ENCODE peak calls at places on chromosomes 12 and 14, in four cellular contexts. One of them, this sample, is unnamed. For H3K9me3, the result is how much of the 10 kb centered on the place peaks cover.

GRCh38 chr14:75279739-75280447 is 1.3 kb downstream of the FOS start:
- DNase-seq in uterus: peak
- DNase-seq in endothelial cell of umbilical vein: no peak
- DNase-seq in adrenal gland: peak
- DNase-seq in this sample: no peak

GRCh38 chr12:6554990-6555691 is 701 bp downstream of the IFFO1 start:
- DNase-seq in uterus: no peak
- DNase-seq in endothelial cell of umbilical vein: no peak
- DNase-seq in adrenal gland: no peak
- DNase-seq in this sample: no peak

GRCh38 chr14:76456200-76456599 is 80.3 kb downstream of the ESRRB start:
- DNase-seq in uterus: no peak
- DNase-seq in endothelial cell of umbilical vein: peak
- DNase-seq in adrenal gland: peak
- DNase-seq in this sample: peak

GRCh38 chr14:101054671-101055070 is 151.1 kb upstream of the RTL1 start:
- DNase-seq in uterus: no peak
- DNase-seq in endothelial cell of umbilical vein: no peak
- DNase-seq in adrenal gland: no peak
- DNase-seq in this sample: no peak

GRCh38 chr14:22886500-22887259 is 3.7 kb downstream of the REM2 start:
- DNase-seq in uterus: peak
- DNase-seq in endothelial cell of umbilical vein: peak
- DNase-seq in adrenal gland: peak
- DNase-seq in this sample: peak

GRCh38 chr14:98871796-98872195 is 400.2 kb downstream of the BCL11B start:
- DNase-seq in uterus: no peak
- DNase-seq in endothelial cell of umbilical vein: no peak
- DNase-seq in adrenal gland: peak
- DNase-seq in this sample: no peak

GRCh38 chr12:64029013-64029857 is 184.7 kb downstream of the SRGAP1 start:
- DNase-seq in uterus: peak
- DNase-seq in endothelial cell of umbilical vein: no peak
- DNase-seq in adrenal gland: no peak
- DNase-seq in this sample: no peak

GRCh38 chr14:33307691-33308369 is 369.2 kb downstream of the NPAS3 start:
- DNase-seq in uterus: peak
- DNase-seq in endothelial cell of umbilical vein: peak
- DNase-seq in adrenal gland: peak
- DNase-seq in this sample: peak

GRCh38 chr12:62799766-62800406 is 135.1 kb downstream of the PPM1H start:
- DNase-seq in uterus: no peak
- DNase-seq in endothelial cell of umbilical vein: no peak
- DNase-seq in adrenal gland: no peak
- DNase-seq in this sample: no peak

GRCh38 chr12:70576341-70577282 is 60.6 kb downstream of the PTPRB start:
- DNase-seq in uterus: no peak
- DNase-seq in endothelial cell of umbilical vein: peak
- DNase-seq in adrenal gland: no peak
- DNase-seq in this sample: no peak

GRCh38 chr12:47837190-47838171 is 17.8 kb upstream of the HDAC7 start:
- DNase-seq in uterus: peak
- DNase-seq in endothelial cell of umbilical vein: peak
- DNase-seq in adrenal gland: peak
- DNase-seq in this sample: peak

GRCh38 chr12:6229224-6229748 is 29.1 kb downstream of the CD9 start:
- DNase-seq in uterus: peak
- DNase-seq in endothelial cell of umbilical vein: no peak
- DNase-seq in adrenal gland: no peak
- DNase-seq in this sample: no peak

GRCh38 chr12:94320109-94320508 is 139.6 kb downstream of the CEP83 start:
- DNase-seq in uterus: no peak
- DNase-seq in endothelial cell of umbilical vein: no peak
- DNase-seq in adrenal gland: no peak
- DNase-seq in this sample: no peak

GRCh38 chr12:39619660-39620433 is at the start of gene ABCD2:
- DNase-seq in uterus: peak
- DNase-seq in endothelial cell of umbilical vein: peak
- DNase-seq in adrenal gland: peak
- DNase-seq in this sample: peak

GRCh38 chr12:124862768-124863408 is 776 bp downstream of the SCARB1 start:
- DNase-seq in uterus: peak
- DNase-seq in endothelial cell of umbilical vein: peak
- DNase-seq in adrenal gland: no peak
- DNase-seq in this sample: peak

GRCh38 chr14:105173901-105174894 is 5.6 kb upstream of the JAG2 start:
- DNase-seq in uterus: no peak
- DNase-seq in endothelial cell of umbilical vein: peak
- DNase-seq in adrenal gland: no peak
- DNase-seq in this sample: no peak

GRCh38 chr12:56599797-56600196 is 30.3 kb downstream of the BAZ2A start:
- DNase-seq in uterus: no peak
- DNase-seq in endothelial cell of umbilical vein: no peak
- DNase-seq in adrenal gland: no peak
- DNase-seq in this sample: no peak

GRCh38 chr14:93959239-93960107 is 16.9 kb downstream of the ASB2 start:
- DNase-seq in uterus: peak
- DNase-seq in endothelial cell of umbilical vein: peak
- DNase-seq in adrenal gland: peak
- DNase-seq in this sample: peak

GRCh38 chr14:51869426-51870113 is 9.2 kb downstream of the GNG2 start:
- DNase-seq in uterus: no peak
- DNase-seq in endothelial cell of umbilical vein: no peak
- DNase-seq in adrenal gland: no peak
- DNase-seq in this sample: no peak

GRCh38 chr14:46405095-46405494 is 246.5 kb downstream of the RPL10L start:
- DNase-seq in uterus: no peak
- DNase-seq in endothelial cell of umbilical vein: no peak
- DNase-seq in adrenal gland: no peak
- DNase-seq in this sample: no peak

DNA sequence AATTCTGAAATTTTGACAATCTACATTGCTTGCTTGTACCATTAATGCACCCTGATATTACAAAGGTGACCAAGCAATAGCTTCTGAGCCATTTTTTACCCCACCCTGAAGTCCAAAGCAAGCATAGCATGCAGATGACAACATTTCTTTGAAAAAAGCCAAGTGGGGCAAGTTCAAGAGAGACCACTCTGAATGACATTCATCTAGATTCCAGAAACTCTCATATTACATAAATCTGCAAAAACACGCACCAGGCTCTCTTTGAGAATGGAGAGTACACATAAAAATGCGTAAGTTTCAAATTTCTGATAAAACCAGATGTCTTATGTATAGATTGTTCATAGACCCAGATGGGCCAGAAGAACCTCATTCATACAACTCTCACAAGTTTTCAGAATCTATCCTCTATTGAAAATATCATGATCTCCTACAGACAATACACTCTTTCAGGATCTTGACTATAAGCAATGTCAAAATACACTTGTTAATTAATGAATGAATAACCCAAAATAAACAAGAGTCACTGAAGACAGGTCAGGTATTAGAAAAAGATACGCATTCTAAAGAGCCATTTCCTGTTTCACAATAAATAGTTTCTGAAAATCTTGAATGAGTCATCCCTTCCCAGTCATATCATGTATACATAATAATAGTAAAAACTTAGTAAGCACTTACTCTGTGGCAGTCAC is 72.2 kb downstream of the PPP2R5E start:
- DNase-seq in uterus: no peak
- DNase-seq in endothelial cell of umbilical vein: peak
- DNase-seq in adrenal gland: no peak
- DNase-seq in this sample: no peak
- H3K4me3 ChIP-seq in uterus: no peak
- H3K4me3 ChIP-seq in endothelial cell of umbilical vein: no peak
- H3K4me3 ChIP-seq in adrenal gland: no peak
- H3K4me3 ChIP-seq in this sample: no peak

DNA sequence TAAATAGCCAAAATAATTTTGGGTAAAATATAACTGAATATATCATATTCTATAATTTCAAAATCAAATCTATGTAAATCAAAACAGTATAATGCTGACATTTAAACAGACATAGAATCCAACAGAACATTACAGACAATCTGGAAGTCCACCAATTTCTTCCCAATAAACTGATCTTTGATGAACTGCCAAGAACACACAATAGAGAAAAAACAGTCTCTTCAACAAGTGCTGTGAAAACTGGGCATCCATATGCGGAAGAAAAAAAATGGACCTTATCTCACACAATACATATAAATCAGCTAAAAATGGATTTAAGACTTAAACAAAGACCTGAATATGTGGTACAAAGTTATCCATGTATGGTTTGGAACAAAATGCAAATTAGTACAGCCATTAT is 1022.7 kb downstream of the TMEM121 start:
- DNase-seq in uterus: no peak
- DNase-seq in endothelial cell of umbilical vein: no peak
- DNase-seq in adrenal gland: no peak
- DNase-seq in this sample: no peak
- H3K9me3 ChIP-seq in uterus: under half
- H3K9me3 ChIP-seq in endothelial cell of umbilical vein: under half
- H3K9me3 ChIP-seq in adrenal gland: under half
- H3K9me3 ChIP-seq in this sample: under half

GRCh38 chr12:123602651-123603195 is 824 bp downstream of the DDX55 start:
- DNase-seq in uterus: no peak
- DNase-seq in endothelial cell of umbilical vein: no peak
- DNase-seq in adrenal gland: no peak
- DNase-seq in this sample: no peak
- TF ChIP-seq CTCF in uterus: no peak
- TF ChIP-seq CTCF in endothelial cell of umbilical vein: no peak
- TF ChIP-seq CTCF in adrenal gland: no peak
- TF ChIP-seq CTCF in this sample: no peak

GRCh38 chr12:132308311-132309161 is 20.9 kb downstream of the GALNT9 start:
- DNase-seq in uterus: no peak
- DNase-seq in endothelial cell of umbilical vein: no peak
- DNase-seq in adrenal gland: no peak
- DNase-seq in this sample: no peak

GRCh38 chr12:132311201-132311915 is 18.0 kb downstream of the GALNT9 start:
- DNase-seq in uterus: no peak
- DNase-seq in endothelial cell of umbilical vein: no peak
- DNase-seq in adrenal gland: no peak
- DNase-seq in this sample: no peak

GRCh38 chr12:132312516-132312915 is 16.9 kb downstream of the GALNT9 start:
- DNase-seq in uterus: no peak
- DNase-seq in endothelial cell of umbilical vein: no peak
- DNase-seq in adrenal gland: no peak
- DNase-seq in this sample: no peak

GRCh38 chr12:132309162-132310086 is 20.0 kb downstream of the GALNT9 start:
- DNase-seq in uterus: no peak
- DNase-seq in endothelial cell of umbilical vein: no peak
- DNase-seq in adrenal gland: no peak
- DNase-seq in this sample: no peak

DNA sequence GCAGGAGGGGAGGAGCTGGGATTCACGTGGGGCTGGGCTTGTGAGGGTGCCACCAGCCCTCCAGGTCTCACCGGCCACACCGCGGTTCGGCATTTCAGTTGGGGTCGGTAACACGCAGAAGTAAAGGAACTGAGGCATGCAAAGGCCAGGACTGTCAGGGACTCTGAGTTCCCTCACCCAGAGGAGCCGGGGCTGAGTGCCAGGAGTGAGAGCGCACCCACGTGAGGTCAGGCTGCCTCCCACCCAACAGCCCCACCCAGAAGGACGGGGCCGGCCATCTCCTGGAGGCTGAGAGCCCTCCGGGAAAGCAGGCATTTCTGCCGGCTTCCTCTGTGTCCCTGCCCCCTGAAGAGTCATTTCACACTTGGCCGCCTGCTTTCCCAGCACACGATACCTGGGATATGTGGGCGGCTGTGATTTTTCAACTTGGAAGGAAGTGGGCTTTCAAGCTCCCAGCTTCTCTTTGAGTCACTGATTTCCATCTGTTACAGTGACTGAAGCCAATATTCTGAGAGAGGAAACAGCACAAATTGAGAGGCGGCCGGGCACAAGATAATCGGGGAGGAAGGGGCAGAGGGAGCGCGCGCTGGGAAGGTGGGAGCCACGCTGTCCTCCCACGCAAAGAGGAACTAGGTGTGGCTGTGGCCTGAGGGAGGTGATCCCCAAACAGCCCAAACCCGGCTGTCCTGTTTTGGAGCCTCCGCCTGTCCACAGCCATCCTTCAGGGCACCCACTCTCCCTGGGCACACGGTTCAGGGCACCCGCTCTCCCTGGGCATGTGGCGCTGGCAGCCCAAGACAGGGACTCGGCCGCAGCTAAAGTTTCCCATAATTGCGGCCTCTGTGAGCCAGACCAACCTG is 19.0 kb downstream of the GALNT9 start:
- DNase-seq in uterus: no peak
- DNase-seq in endothelial cell of umbilical vein: no peak
- DNase-seq in adrenal gland: no peak
- DNase-seq in this sample: no peak
- H3K4me3 ChIP-seq in uterus: no peak
- H3K4me3 ChIP-seq in endothelial cell of umbilical vein: no peak
- H3K4me3 ChIP-seq in adrenal gland: no peak
- H3K4me3 ChIP-seq in this sample: no peak

GRCh38 chr14:53273671-53274072 is 120.5 kb upstream of the DDHD1 start:
- DNase-seq in uterus: peak
- DNase-seq in endothelial cell of umbilical vein: no peak
- DNase-seq in adrenal gland: no peak
- DNase-seq in this sample: no peak

DNA sequence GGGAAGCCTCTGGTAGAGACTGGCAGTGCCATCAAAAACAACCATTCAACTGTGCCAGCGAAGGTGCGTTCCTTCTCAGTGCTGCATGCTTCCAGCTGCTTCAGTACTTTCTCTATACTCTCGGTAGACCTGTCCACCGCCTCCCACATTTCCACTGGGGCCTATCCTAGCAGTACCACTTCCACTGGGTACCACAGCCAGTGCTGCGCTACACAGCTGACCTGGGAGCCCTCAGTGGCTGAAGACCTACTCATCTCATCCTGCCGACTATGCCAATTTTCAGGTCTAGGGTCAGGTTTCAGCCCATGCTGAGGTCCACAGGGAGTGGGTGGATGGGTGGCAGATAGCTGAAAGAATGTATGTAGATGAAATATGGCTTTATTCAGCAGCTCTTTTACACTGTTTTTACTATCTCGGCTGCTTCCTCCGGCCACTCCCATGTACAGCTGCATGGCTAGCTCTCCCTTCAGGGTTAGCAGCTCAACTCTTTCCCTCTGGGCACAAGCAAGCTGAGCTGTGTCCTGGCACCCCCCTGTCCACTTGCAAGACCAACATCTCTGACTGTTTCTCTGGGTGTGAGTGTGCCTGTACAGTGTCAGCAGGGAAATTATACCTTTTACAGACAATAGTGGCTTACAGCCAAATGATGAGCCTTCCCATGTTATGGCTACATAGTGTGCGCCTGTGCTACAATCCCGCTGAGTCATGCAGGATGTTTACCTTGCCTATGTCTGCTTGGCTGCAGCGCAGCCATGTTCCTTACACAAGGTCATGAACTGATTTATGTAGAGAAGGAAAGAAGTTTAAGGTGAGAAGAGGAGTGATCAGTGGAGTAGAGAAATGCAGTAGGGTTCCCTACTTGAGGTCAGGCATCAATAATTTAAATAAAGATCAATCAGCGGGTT is 125.7 kb upstream of the DDHD1 start:
- DNase-seq in uterus: no peak
- DNase-seq in endothelial cell of umbilical vein: peak
- DNase-seq in adrenal gland: no peak
- DNase-seq in this sample: no peak
- H3K9me3 ChIP-seq in uterus: under half
- H3K9me3 ChIP-seq in endothelial cell of umbilical vein: under half
- H3K9me3 ChIP-seq in adrenal gland: under half
- H3K9me3 ChIP-seq in this sample: under half